ENCODE peak calls at places on chromosomes 16 and 17, in seven cellular contexts. One of them, this sample, is unnamed.

GRCh38 chr17:57599271-57600045 is 145.6 kb downstream of the CCDC182 start:
- DNase-seq in Panc1: no peak
- DNase-seq in esophagus squamous epithelium: no peak
- DNase-seq in thyroid gland: no peak
- DNase-seq in neural progenitor cell: no peak
- DNase-seq in left ventricle myocardium inferior: no peak
- DNase-seq in heart right ventricle: no peak
- DNase-seq in this sample: no peak

GRCh38 chr17:61476476-61477203 is 24.4 kb downstream of the TBX4 start:
- DNase-seq in Panc1: no peak
- DNase-seq in left ventricle myocardium inferior: no peak
- DNase-seq in thyroid gland: no peak
- DNase-seq in neural progenitor cell: no peak
- DNase-seq in heart right ventricle: no peak
- DNase-seq in esophagus squamous epithelium: no peak
- DNase-seq in this sample: no peak

GRCh38 chr16:19746561-19746960 is 28.5 kb downstream of the IQCK start:
- DNase-seq in neural progenitor cell: peak; percentile 75
- DNase-seq in thyroid gland: peak; percentile 36
- DNase-seq in left ventricle myocardium inferior: no peak
- DNase-seq in esophagus squamous epithelium: no peak
- DNase-seq in Panc1: no peak
- DNase-seq in heart right ventricle: no peak
- DNase-seq in this sample: no peak

GRCh38 chr16:58535100-58535499 is 19.8 kb downstream of the SETD6 start:
- DNase-seq in neural progenitor cell: no peak
- DNase-seq in esophagus squamous epithelium: no peak
- DNase-seq in Panc1: no peak
- DNase-seq in heart right ventricle: no peak
- DNase-seq in left ventricle myocardium inferior: no peak
- DNase-seq in thyroid gland: no peak
- DNase-seq in this sample: no peak

GRCh38 chr16:66901626-66902025 is 17.1 kb downstream of the CDH16 start:
- DNase-seq in neural progenitor cell: no peak
- DNase-seq in heart right ventricle: no peak
- DNase-seq in left ventricle myocardium inferior: peak; percentile 64
- DNase-seq in esophagus squamous epithelium: no peak
- DNase-seq in thyroid gland: peak; percentile 87
- DNase-seq in Panc1: no peak
- DNase-seq in this sample: peak; percentile 42

GRCh38 chr17:17711708-17712141 is 30.5 kb downstream of the RAI1 start:
- DNase-seq in heart right ventricle: no peak
- DNase-seq in neural progenitor cell: peak; percentile 50
- DNase-seq in esophagus squamous epithelium: no peak
- DNase-seq in thyroid gland: peak; percentile 31
- DNase-seq in left ventricle myocardium inferior: no peak
- DNase-seq in Panc1: no peak
- DNase-seq in this sample: no peak

GRCh38 chr17:15947331-15947730 is 2.4 kb downstream of the ADORA2B start:
- DNase-seq in heart right ventricle: no peak
- DNase-seq in thyroid gland: no peak
- DNase-seq in esophagus squamous epithelium: no peak
- DNase-seq in left ventricle myocardium inferior: no peak
- DNase-seq in Panc1: no peak
- DNase-seq in neural progenitor cell: no peak
- DNase-seq in this sample: no peak

GRCh38 chr17:50026046-50026675 is 29.7 kb upstream of the ITGA3 start:
- DNase-seq in esophagus squamous epithelium: no peak
- DNase-seq in heart right ventricle: no peak
- DNase-seq in Panc1: no peak
- DNase-seq in left ventricle myocardium inferior: no peak
- DNase-seq in thyroid gland: no peak
- DNase-seq in neural progenitor cell: no peak
- DNase-seq in this sample: no peak

GRCh38 chr17:75842963-75843576 is 1.1 kb downstream of the UNC13D start:
- DNase-seq in left ventricle myocardium inferior: no peak
- DNase-seq in neural progenitor cell: no peak
- DNase-seq in thyroid gland: no peak
- DNase-seq in esophagus squamous epithelium: no peak
- DNase-seq in heart right ventricle: no peak
- DNase-seq in Panc1: no peak
- DNase-seq in this sample: no peak

GRCh38 chr17:40304464-40304863 is 4.5 kb upstream of the RARA start:
- DNase-seq in neural progenitor cell: no peak
- DNase-seq in heart right ventricle: no peak
- DNase-seq in Panc1: no peak
- DNase-seq in left ventricle myocardium inferior: no peak
- DNase-seq in esophagus squamous epithelium: no peak
- DNase-seq in thyroid gland: no peak
- DNase-seq in this sample: no peak

GRCh38 chr16:48350716-48351115 is 34.5 kb downstream of the SIAH1 start:
- DNase-seq in left ventricle myocardium inferior: no peak
- DNase-seq in Panc1: no peak
- DNase-seq in esophagus squamous epithelium: no peak
- DNase-seq in neural progenitor cell: no peak
- DNase-seq in heart right ventricle: no peak
- DNase-seq in thyroid gland: no peak
- DNase-seq in this sample: no peak

GRCh38 chr16:87465306-87465705 is 27.5 kb downstream of the ZCCHC14 start:
- DNase-seq in esophagus squamous epithelium: peak; percentile 21
- DNase-seq in thyroid gland: peak; percentile 65
- DNase-seq in Panc1: no peak
- DNase-seq in heart right ventricle: peak; percentile 63
- DNase-seq in neural progenitor cell: no peak
- DNase-seq in left ventricle myocardium inferior: peak; percentile 71
- DNase-seq in this sample: peak; percentile 90

GRCh38 chr17:80586464-80587228 is 42.0 kb downstream of the RPTOR start:
- DNase-seq in esophagus squamous epithelium: no peak
- DNase-seq in neural progenitor cell: no peak
- DNase-seq in heart right ventricle: no peak
- DNase-seq in Panc1: no peak
- DNase-seq in thyroid gland: peak; percentile 20
- DNase-seq in left ventricle myocardium inferior: no peak
- DNase-seq in this sample: no peak

GRCh38 chr16:65059421-65059980 is 62.4 kb downstream of the CDH11 start:
- DNase-seq in neural progenitor cell: peak; percentile 92
- DNase-seq in thyroid gland: no peak
- DNase-seq in esophagus squamous epithelium: no peak
- DNase-seq in Panc1: no peak
- DNase-seq in left ventricle myocardium inferior: no peak
- DNase-seq in heart right ventricle: no peak
- DNase-seq in this sample: no peak

GRCh38 chr16:4918790-4919210 is 18.1 kb downstream of the PPL start:
- DNase-seq in left ventricle myocardium inferior: no peak
- DNase-seq in neural progenitor cell: no peak
- DNase-seq in heart right ventricle: no peak
- DNase-seq in esophagus squamous epithelium: no peak
- DNase-seq in thyroid gland: peak; percentile 99
- DNase-seq in Panc1: no peak
- DNase-seq in this sample: peak; percentile 84

GRCh38 chr17:13477180-13477611 is 124.5 kb downstream of the HS3ST3A1 start:
- DNase-seq in esophagus squamous epithelium: no peak
- DNase-seq in heart right ventricle: no peak
- DNase-seq in Panc1: no peak
- DNase-seq in neural progenitor cell: no peak
- DNase-seq in thyroid gland: no peak
- DNase-seq in left ventricle myocardium inferior: no peak
- DNase-seq in this sample: no peak

GRCh38 chr17:72270530-72270929 is 149.7 kb downstream of the SOX9 start:
- DNase-seq in esophagus squamous epithelium: no peak
- DNase-seq in left ventricle myocardium inferior: peak; percentile 59
- DNase-seq in Panc1: peak; percentile 7
- DNase-seq in thyroid gland: peak; percentile 8
- DNase-seq in neural progenitor cell: no peak
- DNase-seq in heart right ventricle: peak; percentile 23
- DNase-seq in this sample: no peak

GRCh38 chr17:11644265-11645212 is 46.3 kb downstream of the DNAH9 start:
- DNase-seq in esophagus squamous epithelium: no peak
- DNase-seq in thyroid gland: peak; percentile 75
- DNase-seq in left ventricle myocardium inferior: peak; percentile 29
- DNase-seq in neural progenitor cell: peak; percentile 85
- DNase-seq in Panc1: peak; percentile 50
- DNase-seq in heart right ventricle: peak; percentile 23
- DNase-seq in this sample: peak; percentile 61

GRCh38 chr17:72702998-72703397 is 389.5 kb downstream of the SLC39A11 start:
- DNase-seq in left ventricle myocardium inferior: no peak
- DNase-seq in neural progenitor cell: no peak
- DNase-seq in heart right ventricle: no peak
- DNase-seq in esophagus squamous epithelium: no peak
- DNase-seq in Panc1: no peak
- DNase-seq in thyroid gland: no peak
- DNase-seq in this sample: no peak

GRCh38 chr16:86436466-86437185 is 73.7 kb upstream of the FOXF1 start:
- DNase-seq in Panc1: no peak
- DNase-seq in esophagus squamous epithelium: no peak
- DNase-seq in left ventricle myocardium inferior: no peak
- DNase-seq in heart right ventricle: no peak
- DNase-seq in neural progenitor cell: no peak
- DNase-seq in thyroid gland: no peak
- DNase-seq in this sample: no peak

GRCh38 chr16:55294947-55295346 is 29.1 kb upstream of the IRX6 start:
- DNase-seq in thyroid gland: no peak
- DNase-seq in left ventricle myocardium inferior: no peak
- DNase-seq in neural progenitor cell: peak; percentile 22
- DNase-seq in esophagus squamous epithelium: no peak
- DNase-seq in heart right ventricle: peak; percentile 18
- DNase-seq in Panc1: no peak
- DNase-seq in this sample: no peak

GRCh38 chr16:9053006-9053601 is 38.3 kb upstream of the HAPSTR1 start:
- DNase-seq in neural progenitor cell: peak; percentile 95
- DNase-seq in Panc1: peak; percentile 77
- DNase-seq in left ventricle myocardium inferior: peak; percentile 25
- DNase-seq in heart right ventricle: peak; percentile 32
- DNase-seq in thyroid gland: peak; percentile 54
- DNase-seq in esophagus squamous epithelium: no peak
- DNase-seq in this sample: peak; percentile 56

GRCh38 chr16:68265078-68265925 is 976 bp downstream of the SLC7A6 start:
- DNase-seq in thyroid gland: peak; percentile 94
- DNase-seq in Panc1: no peak
- DNase-seq in neural progenitor cell: peak; percentile 50
- DNase-seq in heart right ventricle: peak; percentile 39
- DNase-seq in left ventricle myocardium inferior: peak; percentile 40
- DNase-seq in esophagus squamous epithelium: no peak
- DNase-seq in this sample: peak; percentile 79

GRCh38 chr17:69733171-69734014 is 318.9 kb downstream of the MAP2K6 start:
- DNase-seq in Panc1: peak; percentile 39
- DNase-seq in esophagus squamous epithelium: no peak
- DNase-seq in thyroid gland: peak; percentile 17
- DNase-seq in neural progenitor cell: no peak
- DNase-seq in left ventricle myocardium inferior: peak; percentile 22
- DNase-seq in heart right ventricle: peak; percentile 16
- DNase-seq in this sample: no peak

GRCh38 chr17:5821057-5821456 is 236.7 kb upstream of the NLRP1 start:
- DNase-seq in left ventricle myocardium inferior: no peak
- DNase-seq in Panc1: peak; percentile 51
- DNase-seq in thyroid gland: no peak
- DNase-seq in neural progenitor cell: no peak
- DNase-seq in heart right ventricle: no peak
- DNase-seq in esophagus squamous epithelium: no peak
- DNase-seq in this sample: no peak

GRCh38 chr16:72845322-72846020 is 202.5 kb downstream of the ZFHX3 start:
- DNase-seq in left ventricle myocardium inferior: no peak
- DNase-seq in Panc1: no peak
- DNase-seq in heart right ventricle: no peak
- DNase-seq in esophagus squamous epithelium: no peak
- DNase-seq in neural progenitor cell: no peak
- DNase-seq in thyroid gland: no peak
- DNase-seq in this sample: no peak

GRCh38 chr16:69820926-69821541 is 58.9 kb downstream of the WWP2 start:
- DNase-seq in heart right ventricle: no peak
- DNase-seq in neural progenitor cell: no peak
- DNase-seq in Panc1: no peak
- DNase-seq in esophagus squamous epithelium: no peak
- DNase-seq in left ventricle myocardium inferior: no peak
- DNase-seq in thyroid gland: peak; percentile 41
- DNase-seq in this sample: no peak

DNA sequence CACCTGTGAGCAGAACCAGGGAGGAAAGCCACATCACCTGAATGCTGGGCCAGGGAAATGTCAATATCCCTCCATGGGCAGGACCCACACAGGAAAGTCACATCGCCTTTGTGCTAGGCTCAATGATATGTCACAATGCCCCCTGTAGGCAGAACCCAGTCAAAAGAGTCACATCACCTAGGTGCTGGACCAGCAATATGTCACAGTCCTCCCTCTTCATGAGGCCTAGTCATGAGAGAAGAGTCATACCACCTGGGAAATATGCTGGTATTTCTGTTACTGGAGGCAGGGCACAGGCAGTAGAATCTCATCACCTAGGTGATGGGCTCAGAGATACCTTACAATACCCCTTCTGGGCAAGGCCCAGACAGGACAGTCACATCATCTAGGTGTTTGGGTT is 1843.4 kb downstream of the TP53TG3F start:
- DNase-seq in heart right ventricle: no peak
- DNase-seq in esophagus squamous epithelium: no peak
- DNase-seq in neural progenitor cell: no peak
- DNase-seq in left ventricle myocardium inferior: no peak
- DNase-seq in Panc1: no peak
- DNase-seq in thyroid gland: no peak
- DNase-seq in this sample: no peak
- H3K9me3 ChIP-seq in heart right ventricle: no peaks in the 10 kb centered on the region
- H3K9me3 ChIP-seq in esophagus squamous epithelium: no peaks in the 10 kb centered on the region
- H3K9me3 ChIP-seq in neural progenitor cell: peaks cover 4% of the 10 kb centered on the region
- H3K9me3 ChIP-seq in left ventricle myocardium inferior: no peaks in the 10 kb centered on the region
- H3K9me3 ChIP-seq in Panc1: no peaks in the 10 kb centered on the region
- H3K9me3 ChIP-seq in thyroid gland: no peaks in the 10 kb centered on the region
- H3K9me3 ChIP-seq in this sample: no peaks in the 10 kb centered on the region

GRCh38 chr17:59893617-59894100 is 738 bp downstream of the RPS6KB1 start:
- DNase-seq in left ventricle myocardium inferior: no peak
- DNase-seq in thyroid gland: peak; percentile 52
- DNase-seq in neural progenitor cell: peak; percentile 67
- DNase-seq in heart right ventricle: no peak
- DNase-seq in esophagus squamous epithelium: no peak
- DNase-seq in Panc1: no peak
- DNase-seq in this sample: no peak
- TF ChIP-seq CTCF in left ventricle myocardium inferior: peak; percentile 19
- TF ChIP-seq CTCF in thyroid gland: no peak
- TF ChIP-seq CTCF in neural progenitor cell: peak; percentile 11
- TF ChIP-seq CTCF in heart right ventricle: peak; percentile 12
- TF ChIP-seq CTCF in esophagus squamous epithelium: no peak
- TF ChIP-seq CTCF in Panc1: no peak
- TF ChIP-seq CTCF in this sample: no peak

GRCh38 chr17:22300731-22301352 is 608.5 kb downstream of the KCNJ18 start:
- DNase-seq in esophagus squamous epithelium: no peak
- DNase-seq in Panc1: no peak
- DNase-seq in thyroid gland: no peak
- DNase-seq in left ventricle myocardium inferior: no peak
- DNase-seq in neural progenitor cell: no peak
- DNase-seq in heart right ventricle: no peak
- DNase-seq in this sample: no peak
- H3K9me3 ChIP-seq in esophagus squamous epithelium: no peaks in the 10 kb centered on the region
- H3K9me3 ChIP-seq in Panc1: no peaks in the 10 kb centered on the region
- H3K9me3 ChIP-seq in thyroid gland: no peaks in the 10 kb centered on the region
- H3K9me3 ChIP-seq in left ventricle myocardium inferior: peaks cover 5% of the 10 kb centered on the region
- H3K9me3 ChIP-seq in neural progenitor cell: peaks cover under 1% of the 10 kb centered on the region
- H3K9me3 ChIP-seq in heart right ventricle: no peaks in the 10 kb centered on the region
- H3K9me3 ChIP-seq in this sample: no peaks in the 10 kb centered on the region

DNA sequence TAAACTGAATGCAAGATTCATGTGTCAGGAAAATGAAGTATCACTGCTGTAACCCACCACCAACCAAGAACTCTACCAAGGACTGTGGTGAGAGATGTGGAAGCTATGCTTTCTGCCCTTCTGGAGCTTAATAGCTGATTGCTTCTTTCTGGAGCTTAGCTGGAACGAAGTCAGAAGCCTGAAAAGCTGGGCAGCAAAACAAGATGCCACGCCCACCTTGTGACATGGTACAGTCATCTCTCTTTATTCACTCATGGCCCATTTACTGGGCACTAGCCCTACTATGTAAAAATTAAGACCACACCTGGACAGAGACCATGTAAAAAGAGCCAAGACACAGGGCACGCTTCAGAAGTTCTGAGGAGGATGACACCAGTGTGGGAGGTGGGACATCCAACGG is 48.1 kb downstream of the TEX2 start:
- DNase-seq in left ventricle myocardium inferior: no peak
- DNase-seq in esophagus squamous epithelium: no peak
- DNase-seq in neural progenitor cell: no peak
- DNase-seq in Panc1: no peak
- DNase-seq in thyroid gland: no peak
- DNase-seq in heart right ventricle: no peak
- DNase-seq in this sample: no peak
- TF ChIP-seq CTCF in left ventricle myocardium inferior: no peak
- TF ChIP-seq CTCF in esophagus squamous epithelium: no peak
- TF ChIP-seq CTCF in neural progenitor cell: no peak
- TF ChIP-seq CTCF in Panc1: no peak
- TF ChIP-seq CTCF in thyroid gland: no peak
- TF ChIP-seq CTCF in heart right ventricle: no peak
- TF ChIP-seq CTCF in this sample: no peak

This sample was measured in lower lobe of right lung.